ENCODE peak calls at places on chromosomes 1 and 21, in eight cellular contexts. M is C1 segment of cervical spinal cord; C is aorta; V is NCI-H1092; X is stimulated activated CD4-positive, alpha-beta T cell treated with anti-CD3 and anti-CD28 coated beads, Interleukin-15, amount 100 ng/mL, for 1 hour; Y is GM23338; Q is endothelial cell of umbilical vein; G is Ammon's horn. A is an unnamed sample.

GRCh38 chr21:37914211-37914900 is 1.9 kb downstream of the KCNJ6 start:
- DNase-seq in Y (peak), V (peak), X (no peak), M (no peak), C (peak), Q (no peak), G (peak), A (no peak)

GRCh38 chr1:42962641-42963377 is 4.1 kb upstream of the SLC2A1 start:
- DNase-seq in G (no peak), C (peak), M (no peak), Q (no peak), X (no peak), Y (peak), V (peak), A (peak)

GRCh38 chr1:15168479-15168878 is 14.9 kb downstream of the TMEM51 start:
- DNase-seq in C (no peak), Y (no peak), V (no peak), Q (peak), X (no peak), M (no peak), G (no peak), A (no peak)

GRCh38 chr1:19310720-19311502 is 1.0 kb downstream of the AKR7A2 start:
- DNase-seq in G (no peak), Q (no peak), V (peak), M (no peak), X (no peak), Y (no peak), C (no peak), A (peak)

GRCh38 chr1:924619-925323 is 1.0 kb downstream of the SAMD11 start:
- DNase-seq in M (no peak), Q (peak), Y (peak), G (no peak), V (no peak), C (peak), X (no peak), A (peak)

GRCh38 chr1:216074196-216074595 is 349.1 kb downstream of the USH2A start:
- DNase-seq in X (no peak), Q (no peak), G (no peak), V (no peak), Y (no peak), M (no peak), C (no peak), A (no peak)

GRCh38 chr1:43963006-43963405 is 6.8 kb upstream of the DPH2 start:
- DNase-seq in C (no peak), M (no peak), X (no peak), Q (no peak), G (no peak), Y (no peak), V (no peak), A (no peak)

GRCh38 chr21:43789276-43790052 is at the start of gene RRP1:
- DNase-seq in V (peak), C (peak), M (peak), X (peak), G (peak), Y (peak), Q (peak), A (peak)

GRCh38 chr1:94120591-94120901 is 402 bp downstream of the ABCA4 start:
- DNase-seq in V (no peak), Y (no peak), M (no peak), C (no peak), X (no peak), Q (no peak), G (no peak), A (no peak)

GRCh38 chr21:46191257-46191685 is 7.0 kb upstream of the SPATC1L start:
- DNase-seq in G (no peak), Q (peak), X (no peak), C (peak), V (no peak), M (no peak), Y (no peak), A (no peak)

GRCh38 chr1:6544831-6545230 is 9.5 kb downstream of the NOL9 start:
- DNase-seq in M (no peak), X (no peak), Y (no peak), C (no peak), G (no peak), Q (peak), V (no peak), A (no peak)

GRCh38 chr1:20603473-20604464 is 14.9 kb downstream of the CDA start:
- DNase-seq in Y (no peak), Q (no peak), V (no peak), G (no peak), X (no peak), C (no peak), M (no peak), A (no peak)

GRCh38 chr1:227604446-227604845 is 41.1 kb downstream of the ZNF678 start:
- DNase-seq in M (no peak), V (no peak), Y (no peak), C (no peak), Q (no peak), X (no peak), G (peak), A (no peak)